ENCODE peak calls at places on chromosome 3, in four cellular contexts. K is cardiac fibroblast, I is IMR-90, D is bronchial epithelial cell. N is an unnamed sample.

GRCh38 chr3:147943265-147943945 is 534.2 kb downstream of the ZIC1 start:
- DNase-seq in I (peak), K (peak), D (peak), N (no peak)

GRCh38 chr3:161557751-161558150 is 61.1 kb downstream of the OTOL1 start:
- DNase-seq in D (no peak), K (no peak), I (no peak), N (no peak)

GRCh38 chr3:15520185-15520584 is 1.3 kb downstream of the COLQ start:
- DNase-seq in I (no peak), D (peak), K (no peak), N (no peak)

GRCh38 chr3:84959470-84960380 is 936 bp downstream of the CADM2 start:
- DNase-seq in I (no peak), D (no peak), K (no peak), N (no peak)

GRCh38 chr3:4421121-4421520 is 45.9 kb downstream of the SUMF1 start:
- DNase-seq in I (peak), D (peak), K (peak), N (no peak)

GRCh38 chr3:138127636-138128365 is 4.4 kb downstream of the A4GNT start:
- DNase-seq in K (no peak), I (no peak), D (no peak), N (no peak)

GRCh38 chr3:47850062-47850802 is 47.3 kb downstream of the DHX30 start:
- DNase-seq in I (peak), K (peak), D (no peak), N (no peak)

GRCh38 chr3:41188291-41188690 is 11.0 kb upstream of the CTNNB1 start:
- DNase-seq in K (no peak), I (no peak), D (no peak), N (no peak)

GRCh38 chr3:44208086-44208485 is 33.6 kb upstream of the TOPAZ1 start:
- DNase-seq in D (no peak), I (no peak), K (no peak), N (no peak)

GRCh38 chr3:161851941-161852566 is 355.4 kb downstream of the OTOL1 start:
- DNase-seq in K (peak), I (peak), D (peak), N (peak)

GRCh38 chr3:52210550-52211046 is 12.6 kb downstream of the ALAS1 start:
- DNase-seq in I (peak), K (peak), D (peak), N (peak)

GRCh38 chr3:63343674-63344073 is 65.6 kb downstream of the SYNPR start:
- DNase-seq in K (peak), D (peak), I (peak), N (peak)

GRCh38 chr3:8095724-8096123 is 405.9 kb upstream of the LMCD1 start:
- DNase-seq in K (no peak), D (peak), I (no peak), N (no peak)

GRCh38 chr3:62374375-62374876 is 1.1 kb upstream of the FEZF2 start:
- DNase-seq in D (peak), K (no peak), I (peak), N (no peak)

GRCh38 chr3:50345586-50345985 is at the start of gene ZMYND10:
- DNase-seq in D (peak), I (peak), K (peak), N (no peak)

GRCh38 chr3:126927846-126928245 is 55.1 kb upstream of the PLXNA1 start:
- DNase-seq in D (no peak), I (no peak), K (no peak), N (no peak)

GRCh38 chr3:197222816-197223419 is 75.5 kb downstream of the DLG1 start:
- DNase-seq in K (peak), I (no peak), D (peak), N (peak)

GRCh38 chr3:65619391-65620298 is 419.1 kb downstream of the MAGI1 start:
- DNase-seq in D (no peak), I (peak), K (peak), N (peak)

GRCh38 chr3:78957456-78957855 is 810.3 kb downstream of the ROBO1 start:
- DNase-seq in I (no peak), K (no peak), D (no peak), N (no peak)

GRCh38 chr3:78951546-78951945 is 816.3 kb downstream of the ROBO1 start:
- DNase-seq in D (no peak), K (no peak), I (peak), N (peak)
- H3K4me3 ChIP-seq in D (no peak), K (no peak), I (no peak), N (no peak)

DNA sequence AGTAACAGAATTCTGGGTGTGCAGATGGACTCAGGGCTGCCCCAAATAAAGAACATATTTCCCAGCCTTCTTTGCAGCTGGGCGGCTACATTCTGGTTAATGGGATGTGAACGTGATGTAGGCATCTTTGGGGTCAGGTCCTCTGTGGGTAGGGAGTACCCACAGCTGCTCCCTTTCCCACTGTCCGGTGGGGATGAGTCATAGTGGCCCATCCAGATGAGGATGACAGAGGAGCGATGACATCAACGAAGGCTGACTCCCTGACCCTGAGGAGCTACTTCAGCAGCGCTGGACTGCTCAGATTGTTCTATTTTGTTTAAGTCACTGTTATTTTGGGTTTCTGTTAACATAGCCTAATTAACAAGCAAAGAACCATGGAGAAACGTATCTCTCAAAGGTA is 38.0 kb downstream of the SRPRB start:
- DNase-seq in K (peak), D (no peak), I (peak), N (no peak)
- TF ChIP-seq CTCF in K (no peak), D (no peak), I (no peak), N (no peak)

DNA sequence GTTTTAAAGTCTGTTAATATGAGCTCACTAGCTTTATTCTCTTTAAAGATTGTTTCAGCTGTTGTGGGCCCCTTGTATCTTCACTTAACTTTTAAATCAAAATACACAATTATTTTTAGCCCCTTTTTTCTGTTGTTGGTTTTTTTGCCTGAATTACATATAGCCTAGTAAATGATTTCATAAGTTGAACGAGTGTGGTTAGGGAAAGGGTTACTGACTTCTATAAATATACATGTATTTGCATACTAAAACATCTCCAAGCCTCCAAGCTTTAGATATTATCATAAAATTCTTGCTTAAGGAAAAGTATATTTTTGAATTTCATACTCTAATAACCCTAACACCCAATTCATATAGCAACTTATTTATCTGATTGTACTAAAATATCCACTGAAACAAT is 73.2 kb upstream of the ARL6 start:
- DNase-seq in D (no peak), K (no peak), I (no peak), N (no peak)
- H3K4me3 ChIP-seq in D (no peak), K (no peak), I (no peak), N (no peak)

GRCh38 chr3:150216041-150216811 is 191.9 kb upstream of the TSC22D2 start:
- DNase-seq in I (peak), K (peak), D (peak), N (no peak)
- TF ChIP-seq CTCF in I (no peak), K (no peak), D (no peak), N (no peak)

DNA sequence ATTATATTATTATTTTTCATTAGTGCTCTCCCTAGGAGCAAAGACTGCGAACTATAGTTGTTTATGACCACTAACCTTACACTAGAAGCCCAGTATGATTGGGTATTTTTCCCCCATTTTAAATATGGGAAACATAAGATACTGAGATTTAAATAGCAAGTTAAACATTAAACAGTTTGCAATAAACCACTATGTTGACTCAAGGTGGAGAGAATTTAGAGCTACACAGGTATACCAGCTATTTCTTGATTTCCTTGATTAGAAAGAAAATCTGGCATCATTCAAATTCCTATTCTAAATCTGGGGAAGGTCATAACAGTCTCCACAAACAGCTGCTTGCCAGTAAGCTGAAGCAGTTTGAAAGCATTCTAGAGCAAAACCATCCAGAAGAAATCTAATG is 863.8 kb upstream of the CFAP20DC start:
- DNase-seq in D (no peak), K (no peak), I (no peak), N (no peak)
- H3K4me3 ChIP-seq in D (no peak), K (no peak), I (no peak), N (no peak)

GRCh38 chr3:10495614-10496013 is 9.8 kb downstream of the ATP2B2 start:
- DNase-seq in K (no peak), I (no peak), D (no peak), N (no peak)

GRCh38 chr3:10496121-10496863 is 9.1 kb downstream of the ATP2B2 start:
- DNase-seq in D (no peak), I (no peak), K (no peak), N (no peak)

GRCh38 chr3:10498271-10498670 is 7.1 kb downstream of the ATP2B2 start:
- DNase-seq in I (no peak), K (no peak), D (no peak), N (no peak)

GRCh38 chr3:10495003-10495402 is 10.4 kb downstream of the ATP2B2 start:
- DNase-seq in D (peak), I (peak), K (peak), N (no peak)

GRCh38 chr3:10497439-10497838 is 7.9 kb downstream of the ATP2B2 start:
- DNase-seq in D (no peak), I (no peak), K (no peak), N (no peak)
- TF ChIP-seq CTCF in D (no peak), I (no peak), K (no peak), N (no peak)

N was measured in LNCaP clone FGC.